ENCODE peak calls at places on chromosomes 2 and 18, in nine cellular contexts. D is GM23248, J is cardiac fibroblast, X is heart left ventricle, C is RKO, R is C1 segment of cervical spinal cord, O is fibroblast of lung, I is GM13977, A is A673. K is an unnamed sample.

GRCh38 chr2:14673351-14673875 is 40.9 kb downstream of the LRATD1 start:
- DNase-seq in J (no peak), O (peak), C (no peak), A (no peak), I (no peak), X (no peak), R (peak), D (peak), K (no peak)

GRCh38 chr18:74248189-74248975 is 43.4 kb downstream of the CYB5A start:
- DNase-seq in J (no peak), R (no peak), A (no peak), O (no peak), X (no peak), D (no peak), C (no peak), I (no peak), K (no peak)

GRCh38 chr2:129895526-129896082 is 83.9 kb upstream of the RAB6C start:
- DNase-seq in C (no peak), J (no peak), R (no peak), X (no peak), I (no peak), O (no peak), D (no peak), A (no peak), K (no peak)

GRCh38 chr18:51617167-51617566 is 419.7 kb upstream of the MEX3C start:
- DNase-seq in J (peak), D (peak), A (no peak), O (peak), I (no peak), R (no peak), C (no peak), X (no peak), K (no peak)

GRCh38 chr2:88735853-88736252 is 44.4 kb downstream of the RPIA start:
- DNase-seq in O (no peak), R (no peak), A (no peak), C (no peak), D (peak), J (no peak), I (no peak), X (no peak), K (peak)

GRCh38 chr2:218991674-218992168 is 1.5 kb downstream of the CRYBA2 start:
- DNase-seq in R (no peak), X (no peak), J (peak), O (peak), I (peak), C (peak), A (no peak), D (peak), K (peak)

GRCh38 chr2:8456149-8457091 is 225.4 kb upstream of the ID2 start:
- DNase-seq in A (no peak), O (no peak), C (no peak), I (peak), X (no peak), D (no peak), R (no peak), J (no peak), K (no peak)

GRCh38 chr2:23312996-23313606 is 71.9 kb upstream of the KLHL29 start:
- DNase-seq in X (no peak), D (no peak), R (no peak), I (peak), A (peak), O (no peak), C (peak), J (peak), K (peak)

GRCh38 chr2:155190342-155190741 is 491.8 kb downstream of the KCNJ3 start:
- DNase-seq in R (no peak), O (no peak), D (no peak), A (no peak), J (no peak), C (no peak), I (no peak), X (no peak), K (no peak)

GRCh38 chr2:240149943-240150784 is 9.7 kb upstream of the OTOS start:
- DNase-seq in O (peak), R (peak), I (peak), A (peak), X (no peak), D (peak), J (peak), C (no peak), K (peak)

GRCh38 chr18:68660355-68661183 is 54.3 kb downstream of the TMX3 start:
- DNase-seq in A (peak), C (peak), D (peak), R (no peak), J (peak), O (peak), I (peak), X (no peak), K (peak)

GRCh38 chr2:45267062-45267702 is 257.9 kb upstream of the SIX2 start:
- DNase-seq in I (no peak), J (no peak), A (no peak), C (no peak), D (no peak), R (no peak), O (no peak), X (no peak), K (no peak)

GRCh38 chr2:86072271-86072858 is 33.3 kb downstream of the POLR1A start:
- DNase-seq in A (no peak), X (peak), C (no peak), I (peak), J (peak), R (peak), O (peak), D (no peak), K (peak)

GRCh38 chr2:239504643-239505235 is 103.9 kb upstream of the HDAC4 start:
- DNase-seq in I (no peak), J (no peak), R (no peak), D (no peak), O (no peak), C (no peak), X (peak), A (no peak), K (no peak)

GRCh38 chr18:77114564-77115391 is 17.8 kb downstream of the MBP start:
- DNase-seq in J (peak), I (no peak), X (peak), C (no peak), R (peak), D (peak), O (peak), A (no peak), K (peak)